ENCODE peak calls at places on chromosomes 13 and 19, in five cellular contexts. Z is GM12865, U is HL-60, G is transverse colon, A is uterus. I is an unnamed sample.

GRCh38 chr19:6239871-6240676 is 39.7 kb downstream of the MLLT1 start:
- DNase-seq in Z (no peak), U (no peak), G (no peak), A (no peak), I (no peak)

GRCh38 chr19:30069535-30070197 is 127.6 kb downstream of the URI1 start:
- DNase-seq in Z (no peak), U (no peak), G (peak), A (no peak), I (no peak)

GRCh38 chr13:106610511-106610910 is 42.6 kb upstream of the ARGLU1 start:
- DNase-seq in Z (no peak), U (no peak), G (no peak), A (no peak), I (no peak)

GRCh38 chr19:39202998-39203355 is 1.1 kb downstream of the SYCN start:
- DNase-seq in Z (no peak), U (no peak), G (no peak), A (no peak), I (no peak)

GRCh38 chr19:54738715-54739114 is 402 bp downstream of the KIR2DL3 start:
- DNase-seq in Z (no peak), U (no peak), G (no peak), A (no peak), I (no peak)

GRCh38 chr13:36718146-36718545 is 44.3 kb downstream of the SERTM1 start:
- DNase-seq in Z (no peak), U (no peak), G (no peak), A (no peak), I (no peak)

GRCh38 chr13:19984430-19985218 is 26.1 kb downstream of the ZMYM2 start:
- DNase-seq in Z (peak), U (no peak), G (no peak), A (no peak), I (peak)

GRCh38 chr13:87821512-87821911 is 150.3 kb downstream of the SLITRK5 start:
- DNase-seq in Z (no peak), U (no peak), G (no peak), A (no peak), I (no peak)

GRCh38 chr19:48674921-48675824 is 2.4 kb upstream of the NTN5 start:
- DNase-seq in Z (peak), U (peak), G (peak), A (peak), I (peak)

GRCh38 chr19:47226426-47227346 is 4.3 kb downstream of the BBC3 start:
- DNase-seq in Z (peak), U (peak), G (peak), A (peak), I (peak)

GRCh38 chr13:28100149-28101121 is at the start of gene FLT3:
- DNase-seq in Z (peak), U (peak), G (peak), A (no peak), I (no peak)

GRCh38 chr19:2962018-2962670 is 15.2 kb upstream of the TLE6 start:
- DNase-seq in Z (peak), U (no peak), G (peak), A (peak), I (peak)

GRCh38 chr13:101258071-101258470 is 158.2 kb downstream of the NALCN start:
- DNase-seq in Z (peak), U (peak), G (no peak), A (no peak), I (peak)

GRCh38 chr13:46759861-46760260 is 37.1 kb downstream of the ESD start:
- DNase-seq in Z (no peak), U (peak), G (peak), A (no peak), I (no peak)

GRCh38 chr13:97141564-97142005 is 80.5 kb upstream of the MBNL2 start:
- DNase-seq in Z (peak), U (no peak), G (peak), A (peak), I (peak)

GRCh38 chr19:43551399-43552197 is 18.6 kb downstream of the ZNF575 start:
- DNase-seq in Z (no peak), U (no peak), G (no peak), A (no peak), I (no peak)

GRCh38 chr13:83286737-83287136 is 595.5 kb downstream of the SLITRK1 start:
- DNase-seq in Z (no peak), U (no peak), G (no peak), A (no peak), I (peak)

GRCh38 chr13:25286308-25286968 is 850 bp downstream of the MTMR6 start:
- DNase-seq in Z (peak), U (no peak), G (peak), A (no peak), I (no peak)

GRCh38 chr19:52592301-52592700 is 22.2 kb downstream of the ZNF701 start:
- DNase-seq in Z (no peak), U (no peak), G (no peak), A (no peak), I (no peak)

GRCh38 chr19:50465986-50466771 is 10.1 kb upstream of the EMC10 start:
- DNase-seq in Z (no peak), U (no peak), G (peak), A (no peak), I (no peak)

GRCh38 chr19:30077851-30078355 is 135.9 kb downstream of the URI1 start:
- DNase-seq in Z (no peak), U (no peak), G (peak), A (no peak), I (no peak)

GRCh38 chr19:18257503-18258470 is 16.5 kb downstream of the IQCN start:
- DNase-seq in Z (no peak), U (no peak), G (no peak), A (no peak), I (no peak)

GRCh38 chr13:112105244-112105681 is 38.3 kb downstream of the SOX1 start:
- DNase-seq in Z (no peak), U (no peak), G (no peak), A (no peak), I (no peak)

GRCh38 chr19:54017266-54017665 is 25.8 kb downstream of the CACNG6 start:
- DNase-seq in Z (no peak), U (no peak), G (no peak), A (no peak), I (no peak)

GRCh38 chr19:48591021-48591420 is 15.5 kb upstream of the SPACA4 start:
- DNase-seq in Z (no peak), U (no peak), G (no peak), A (no peak), I (no peak)

GRCh38 chr13:24038846-24039330 is 121.6 kb upstream of the SPATA13 start:
- DNase-seq in Z (no peak), U (no peak), G (peak), A (no peak), I (peak)

GRCh38 chr13:23558675-23559536 is 11.3 kb upstream of the TNFRSF19 start:
- DNase-seq in Z (peak), U (peak), G (no peak), A (peak), I (no peak)

GRCh38 chr13:79648191-79648590 is 167.2 kb downstream of the NDFIP2 start:
- DNase-seq in Z (no peak), U (no peak), G (no peak), A (no peak), I (no peak)

GRCh38 chr13:75423383-75423782 is 58.6 kb downstream of the TBC1D4 start:
- DNase-seq in Z (no peak), U (no peak), G (no peak), A (no peak), I (no peak)

GRCh38 chr19:43806848-43807247 is 4.6 kb upstream of the LYPD5 start:
- DNase-seq in Z (no peak), U (no peak), G (no peak), A (no peak), I (no peak)

GRCh38 chr13:28322256-28322895 is 172.6 kb downstream of the FLT1 start:
- DNase-seq in Z (no peak), U (no peak), G (no peak), A (no peak), I (no peak)

GRCh38 chr19:12749938-12750521 is 1.6 kb upstream of the BEST2 start:
- DNase-seq in Z (no peak), U (no peak), G (peak), A (no peak), I (no peak)

DNA sequence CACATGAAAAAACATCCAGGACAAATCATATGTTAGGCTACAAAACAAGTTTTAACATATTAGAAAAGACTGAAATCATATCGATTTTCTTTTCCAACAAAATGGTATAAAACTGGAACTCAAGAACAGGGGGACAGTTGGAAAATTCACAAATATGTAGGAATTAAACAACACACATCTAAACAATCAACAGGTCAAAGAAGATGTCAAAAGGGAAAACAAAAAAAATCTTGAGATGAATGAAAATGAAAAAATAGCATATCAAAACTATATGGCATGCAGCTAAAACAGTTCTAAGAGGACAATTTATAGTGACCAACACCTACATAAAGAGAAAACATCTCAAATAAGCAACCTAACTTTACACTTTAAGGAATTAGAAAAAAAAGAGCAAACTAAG is 585.3 kb downstream of the UQCRFS1 start:
- DNase-seq in Z (no peak), U (no peak), G (no peak), A (no peak), I (no peak)
- TF ChIP-seq CTCF in Z (no peak), U (no peak), G (no peak), A (no peak), I (no peak)

DNA sequence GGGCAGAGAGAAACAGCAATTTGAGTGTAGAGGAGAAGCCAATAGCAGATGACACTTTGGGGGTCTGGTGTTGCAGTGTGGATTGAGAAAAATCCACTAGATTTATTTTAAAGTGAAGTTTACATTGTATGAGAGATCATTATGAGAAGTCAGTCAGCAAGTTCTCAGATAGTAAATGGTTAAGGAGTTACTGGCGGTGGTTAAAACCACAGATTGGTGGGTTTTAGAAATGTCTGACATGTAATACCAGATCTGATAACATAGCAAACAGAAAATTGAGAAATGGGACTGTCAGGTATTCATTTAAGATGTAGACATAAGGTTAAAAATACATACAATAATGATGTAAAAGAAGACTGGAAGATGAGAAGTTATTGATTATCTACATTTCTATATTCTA is 7.2 kb downstream of the ABHD13 start:
- DNase-seq in Z (peak), U (no peak), G (no peak), A (no peak), I (no peak)
- H3K4me3 ChIP-seq in Z (no peak), U (no peak), G (no peak), A (no peak), I (no peak)

GRCh38 chr19:8491574-8491973 is 10.9 kb downstream of the PRAM1 start:
- DNase-seq in Z (no peak), U (no peak), G (no peak), A (no peak), I (no peak)
- TF ChIP-seq CTCF in Z (no peak), U (no peak), G (no peak), A (no peak), I (no peak)

GRCh38 chr19:35601971-35602370 is 10.6 kb upstream of the HAUS5 start:
- DNase-seq in Z (no peak), U (no peak), G (no peak), A (no peak), I (no peak)
- H3K4me3 ChIP-seq in Z (no peak), U (no peak), G (no peak), A (no peak), I (no peak)

GRCh38 chr19:37906868-37907734 is at the start of gene SIPA1L3:
- DNase-seq in Z (peak), U (peak), G (peak), A (peak), I (peak)
- TF ChIP-seq CTCF in Z (no peak), U (no peak), G (no peak), A (peak), I (no peak)